ENCODE peak calls at places on chromosomes 7 and 10, in five cellular contexts. C, O, X, I and A are unnamed samples.

GRCh38 chr7:35550831-35551230 is 144.1 kb downstream of the HERPUD2 start:
- DNase-seq in C (no peak), O (peak; percentile 17), X (no peak), I (no peak), A (no peak)

GRCh38 chr7:35485436-35485835 is 209.5 kb downstream of the HERPUD2 start:
- DNase-seq in C (no peak), O (no peak), X (no peak), I (no peak), A (no peak)

GRCh38 chr7:55145606-55146005 is 126.8 kb downstream of the EGFR start:
- DNase-seq in C (no peak), O (no peak), X (no peak), I (no peak), A (no peak)

GRCh38 chr10:78339251-78339650 is 305.6 kb downstream of the RPS24 start:
- DNase-seq in C (no peak), O (peak; percentile 27), X (no peak), I (peak; percentile 1), A (no peak)

GRCh38 chr7:26857534-26858228 is 6.7 kb downstream of the SKAP2 start:
- DNase-seq in C (peak; percentile 21), O (peak; percentile 61), X (no peak), I (no peak), A (no peak)

GRCh38 chr10:70579234-70580002 is 23.1 kb downstream of the PRF1 start:
- DNase-seq in C (no peak), O (no peak), X (peak; percentile 56), I (no peak), A (no peak)

GRCh38 chr7:8590791-8591190 is 157.4 kb downstream of the NXPH1 start:
- DNase-seq in C (no peak), O (no peak), X (no peak), I (no peak), A (no peak)

GRCh38 chr7:80207501-80207900 is 72.9 kb downstream of the GNAI1 start:
- DNase-seq in C (no peak), O (no peak), X (no peak), I (no peak), A (no peak)

GRCh38 chr10:124906551-124907001 is 35.3 kb upstream of the ZRANB1 start:
- DNase-seq in C (no peak), O (no peak), X (no peak), I (no peak), A (no peak)

GRCh38 chr10:91590904-91591791 is 41.7 kb downstream of the PPP1R3C start:
- DNase-seq in C (no peak), O (no peak), X (no peak), I (no peak), A (peak; percentile 67)

GRCh38 chr10:35781643-35782035 is 139.5 kb upstream of the FZD8 start:
- DNase-seq in C (no peak), O (peak; percentile 58), X (peak; percentile 3), I (no peak), A (no peak)

GRCh38 chr10:27745719-27746363 is at the start of gene MKX:
- DNase-seq in C (peak; percentile 22), O (peak; percentile 93), X (peak; percentile 19), I (peak; percentile 55), A (no peak)

GRCh38 chr10:101257121-101257890 is 28.0 kb upstream of the LBX1 start:
- DNase-seq in C (no peak), O (no peak), X (no peak), I (no peak), A (no peak)

GRCh38 chr7:27150568-27151340 is 1.6 kb downstream of the HOXA3 start:
- DNase-seq in C (no peak), O (peak; percentile 86), X (peak; percentile 75), I (peak; percentile 78), A (no peak)

GRCh38 chr7:135510603-135511183 is 791 bp upstream of the CNOT4 start:
- DNase-seq in C (no peak), O (no peak), X (no peak), I (no peak), A (no peak)

GRCh38 chr7:34567906-34568305 is 90.1 kb upstream of the NPSR1 start:
- DNase-seq in C (no peak), O (no peak), X (no peak), I (no peak), A (no peak)

GRCh38 chr10:23293145-23293724 is 51.4 kb downstream of the C10orf67 start:
- DNase-seq in C (no peak), O (peak; percentile 80), X (peak; percentile 58), I (no peak), A (no peak)

GRCh38 chr7:149635561-149636329 is 137.6 kb downstream of the ZNF467 start:
- DNase-seq in C (no peak), O (peak; percentile 86), X (no peak), I (no peak), A (no peak)

GRCh38 chr7:42768037-42768436 is 143.8 kb downstream of the C7orf25 start:
- DNase-seq in C (no peak), O (no peak), X (no peak), I (no peak), A (no peak)

GRCh38 chr10:14186245-14186644 is 144.5 kb downstream of the FRMD4A start:
- DNase-seq in C (no peak), O (no peak), X (no peak), I (no peak), A (no peak)
- H3K4me3 ChIP-seq in C (no peak overlapping the region), O (no peak overlapping the region), X (no peak overlapping the region), I (no peak overlapping the region), A (no peak overlapping the region)

GRCh38 chr10:97425964-97426775 is at the start of gene PGAM1:
- DNase-seq in C (peak; percentile 93), O (peak; percentile 96), X (peak; percentile 98), I (peak; percentile 97), A (peak; percentile 84)

GRCh38 chr10:97426776-97427570 is 982 bp downstream of the PGAM1 start:
- DNase-seq in C (no peak), O (no peak), X (no peak), I (no peak), A (no peak)

GRCh38 chr10:97428572-97428981 is 2.6 kb downstream of the PGAM1 start:
- DNase-seq in C (no peak), O (no peak), X (no peak), I (no peak), A (no peak)

GRCh38 chr10:97422921-97423420 is 3.0 kb upstream of the PGAM1 start:
- DNase-seq in C (no peak), O (no peak), X (no peak), I (no peak), A (peak; percentile 64)

GRCh38 chr10:97427571-97428179 is 1.7 kb downstream of the PGAM1 start:
- DNase-seq in C (no peak), O (peak; percentile 73), X (no peak), I (no peak), A (no peak)
- H3K4me3 ChIP-seq in C (peak overlapping the region; percentile 98), O (peak overlapping the region; percentile 99), X (peak overlapping the region; percentile 92), I (peak overlapping the region; percentile 84), A (peak overlapping the region; percentile 96)

DNA sequence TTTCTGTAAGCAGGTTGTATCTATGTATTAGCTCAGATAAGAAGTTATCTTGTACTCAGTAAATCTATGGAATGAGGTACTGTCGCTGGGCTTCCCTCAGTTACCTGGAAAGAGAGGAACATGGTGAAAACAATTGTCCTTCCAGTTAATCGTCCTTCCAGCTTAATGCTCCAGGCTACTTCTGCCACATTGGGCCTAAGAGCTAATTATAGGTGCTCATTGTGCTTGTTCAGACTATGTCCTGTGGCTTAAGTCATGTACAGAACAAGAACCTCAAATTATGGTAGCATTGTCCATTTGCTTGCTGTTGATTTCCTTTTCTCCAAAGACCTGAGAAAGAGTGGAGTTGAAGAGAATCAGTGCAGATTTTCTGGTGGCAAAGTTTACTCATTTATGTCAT is 86.1 kb upstream of the MBL2 start:
- DNase-seq in C (no peak), O (no peak), X (no peak), I (no peak), A (no peak)
- H3K4me3 ChIP-seq in C (no peak overlapping the region), O (no peak overlapping the region), X (no peak overlapping the region), I (no peak overlapping the region), A (no peak overlapping the region)

GRCh38 chr10:119308089-119308488 is 100.7 kb downstream of the GRK5 start:
- DNase-seq in C (no peak), O (no peak), X (no peak), I (no peak), A (no peak)
- H3K4me3 ChIP-seq in C (no peak overlapping the region), O (no peak overlapping the region), X (no peak overlapping the region), I (no peak overlapping the region), A (no peak overlapping the region)

GRCh38 chr7:15015545-15016314 is 113.2 kb upstream of the DGKB start:
- DNase-seq in C (peak; percentile 6), O (peak; percentile 55), X (peak; percentile 38), I (no peak), A (peak; percentile 17)
- H3K4me3 ChIP-seq in C (peak overlapping the region; percentile 31), O (peak overlapping the region; percentile 36), X (no peak overlapping the region), I (no peak overlapping the region), A (peak overlapping the region; percentile 11)

GRCh38 chr7:1446611-1447032 is 12.6 kb downstream of the MICALL2 start:
- DNase-seq in C (no peak), O (no peak), X (no peak), I (no peak), A (no peak)

GRCh38 chr7:1445341-1445740 is 13.9 kb downstream of the MICALL2 start:
- DNase-seq in C (no peak), O (no peak), X (no peak), I (no peak), A (no peak)

GRCh38 chr7:1448958-1449357 is 10.3 kb downstream of the MICALL2 start:
- DNase-seq in C (no peak), O (no peak), X (no peak), I (no peak), A (no peak)

GRCh38 chr7:1447551-1448244 is 11.6 kb downstream of the MICALL2 start:
- DNase-seq in C (peak; percentile 59), O (no peak), X (no peak), I (no peak), A (no peak)

GRCh38 chr7:1447112-1447511 is 12.2 kb downstream of the MICALL2 start:
- DNase-seq in C (no peak), O (no peak), X (no peak), I (no peak), A (no peak)
- H3K4me3 ChIP-seq in C (no peak overlapping the region), O (no peak overlapping the region), X (no peak overlapping the region), I (no peak overlapping the region), A (no peak overlapping the region)

GRCh38 chr7:17645500-17645899 is 294.8 kb downstream of the SNX13 start:
- DNase-seq in C (no peak), O (no peak), X (no peak), I (no peak), A (no peak)

GRCh38 chr7:17651926-17652385 is 288.3 kb downstream of the SNX13 start:
- DNase-seq in C (no peak), O (no peak), X (no peak), I (no peak), A (peak; percentile 86)

GRCh38 chr7:17654940-17655339 is 285.4 kb downstream of the SNX13 start:
- DNase-seq in C (no peak), O (no peak), X (no peak), I (no peak), A (no peak)

GRCh38 chr7:17646181-17646956 is 293.9 kb downstream of the SNX13 start:
- DNase-seq in C (no peak), O (no peak), X (peak; percentile 12), I (no peak), A (no peak)

DNA sequence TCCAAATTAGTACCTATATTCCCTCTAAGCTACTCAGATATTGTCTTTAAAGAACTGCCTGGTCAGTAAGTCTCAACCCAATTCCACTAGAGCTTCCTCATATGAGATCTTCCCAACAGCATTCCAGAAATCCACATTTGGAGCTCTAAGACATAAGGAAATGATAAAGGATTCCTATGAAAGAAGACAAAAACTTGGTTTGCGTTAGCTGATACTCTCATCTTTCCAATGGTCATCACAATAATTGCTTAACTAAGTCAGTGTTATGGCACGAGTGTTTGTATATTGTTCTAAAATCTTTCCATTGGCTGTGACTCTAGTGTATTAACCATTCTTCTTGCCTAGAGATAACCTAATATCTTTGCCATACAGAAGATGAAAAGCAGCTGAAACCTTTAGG is 289.0 kb downstream of the SNX13 start:
- DNase-seq in C (no peak), O (no peak), X (no peak), I (no peak), A (no peak)
- H3K4me3 ChIP-seq in C (no peak overlapping the region), O (no peak overlapping the region), X (no peak overlapping the region), I (no peak overlapping the region), A (no peak overlapping the region)